ENCODE peak calls at places on chromosomes 6 and 20, in four cellular contexts. L is GM23338, H is fibroblast of lung, Q is upper lobe of right lung. S is an unnamed sample.

GRCh38 chr20:266604-267562 is 9.4 kb downstream of the DEFB132 start:
- DNase-seq in L (peak), Q (peak), H (peak), S (peak)

GRCh38 chr6:117615981-117616961 is 14.0 kb upstream of the GOPC start:
- DNase-seq in Q (no peak), H (peak), L (peak), S (no peak)

GRCh38 chr6:29696147-29697129 is 15.5 kb upstream of the ZFP57 start:
- DNase-seq in Q (no peak), H (no peak), L (peak), S (no peak)

GRCh38 chr20:29740601-29740950 is 1516.9 kb upstream of the DEFB115 start:
- DNase-seq in L (no peak), Q (peak), H (no peak), S (no peak)

GRCh38 chr20:58431134-58431533 is 42.1 kb downstream of the VAPB start:
- DNase-seq in H (peak), Q (no peak), L (no peak), S (no peak)

GRCh38 chr20:43293068-43293786 is 103.5 kb upstream of the PTPRT start:
- DNase-seq in H (no peak), Q (no peak), L (no peak), S (no peak)

GRCh38 chr20:32018269-32019155 is 8.3 kb downstream of the CCM2L start:
- DNase-seq in L (peak), H (no peak), Q (peak), S (no peak)

GRCh38 chr6:168675933-168676551 is 235.1 kb downstream of the SMOC2 start:
- DNase-seq in Q (peak), L (no peak), H (no peak), S (peak)

GRCh38 chr6:145077382-145077781 is 657.9 kb downstream of the EPM2A start:
- DNase-seq in L (no peak), H (no peak), Q (no peak), S (no peak)

GRCh38 chr6:146149770-146150169 is 120.9 kb downstream of the GRM1 start:
- DNase-seq in L (peak), Q (no peak), H (no peak), S (no peak)

GRCh38 chr6:13688692-13689196 is 22.9 kb downstream of the RANBP9 start:
- DNase-seq in Q (no peak), H (no peak), L (no peak), S (no peak)

GRCh38 chr6:123014835-123015234 is 18.8 kb downstream of the CLVS2 start:
- DNase-seq in Q (no peak), L (no peak), H (no peak), S (no peak)

GRCh38 chr6:63465750-63466149 is 106.5 kb upstream of the LOC128125822 start:
- DNase-seq in Q (no peak), L (no peak), H (no peak), S (no peak)

GRCh38 chr20:60314727-60315126 is 356.5 kb downstream of the CDH26 start:
- DNase-seq in L (no peak), H (no peak), Q (no peak), S (no peak)

GRCh38 chr6:33018904-33019303 is 9.5 kb upstream of the HLA-DOA start:
- DNase-seq in Q (peak), H (no peak), L (peak), S (no peak)

GRCh38 chr6:100538086-100538485 is 73.4 kb upstream of the SIM1 start:
- DNase-seq in H (peak), Q (no peak), L (no peak), S (no peak)

GRCh38 chr6:20946037-20946436 is 411.8 kb downstream of the CDKAL1 start:
- DNase-seq in H (peak), Q (no peak), L (peak), S (no peak)

GRCh38 chr20:19047951-19048296 is 164.5 kb upstream of the SLC24A3 start:
- DNase-seq in H (no peak), Q (no peak), L (no peak), S (no peak)

GRCh38 chr20:45347936-45348809 is at the start of gene SDC4:
- DNase-seq in L (peak), Q (peak), H (peak), S (no peak)

GRCh38 chr6:16239798-16240123 is 1.4 kb downstream of the GMPR start:
- DNase-seq in Q (no peak), H (peak), L (peak), S (no peak)

GRCh38 chr6:14964486-14964885 is 281.4 kb upstream of the JARID2 start:
- DNase-seq in Q (no peak), L (peak), H (no peak), S (no peak)

GRCh38 chr6:163943647-163944395 is 529.3 kb downstream of the QKI start:
- DNase-seq in H (peak), Q (no peak), L (peak), S (no peak)

GRCh38 chr6:49030621-49031020 is 432.4 kb downstream of the MMUT start:
- DNase-seq in Q (no peak), H (peak), L (no peak), S (no peak)

GRCh38 chr20:19908586-19908985 is 108.6 kb upstream of the NAA20 start:
- DNase-seq in Q (no peak), H (no peak), L (no peak), S (no peak)

GRCh38 chr6:15341311-15341710 is 95.4 kb downstream of the JARID2 start:
- DNase-seq in H (peak), L (no peak), Q (no peak), S (no peak)

GRCh38 chr6:109483744-109484075 is 691 bp upstream of the ZBTB24 start:
- DNase-seq in L (no peak), H (no peak), Q (no peak), S (no peak)

GRCh38 chr20:10316582-10316981 is 98.0 kb downstream of the SNAP25 start:
- DNase-seq in L (peak), H (no peak), Q (no peak), S (no peak)

GRCh38 chr6:34095136-34095505 is 50.8 kb downstream of the GRM4 start:
- DNase-seq in H (no peak), L (no peak), Q (no peak), S (no peak)

GRCh38 chr6:110063864-110064263 is 85.8 kb downstream of the GPR6 start:
- DNase-seq in Q (no peak), L (no peak), H (no peak), S (no peak)

GRCh38 chr6:31510007-31510406 is 12.1 kb downstream of the MICB start:
- DNase-seq in H (no peak), Q (no peak), L (no peak), S (peak)

GRCh38 chr6:21749754-21750153 is 156.2 kb downstream of the SOX4 start:
- DNase-seq in Q (no peak), H (no peak), L (no peak), S (no peak)

GRCh38 chr6:143609501-143609900 is 68.3 kb upstream of the PHACTR2 start:
- DNase-seq in L (no peak), H (peak), Q (no peak), S (no peak)

GRCh38 chr6:25427549-25427948 is 148.4 kb downstream of the CARMIL1 start:
- DNase-seq in H (peak), L (no peak), Q (no peak), S (no peak)

GRCh38 chr6:3023663-3024483 is 24.2 kb downstream of the NQO2 start:
- DNase-seq in L (peak), Q (peak), H (peak), S (peak)

GRCh38 chr6:169269180-169270076 is 15.8 kb upstream of the THBS2 start:
- DNase-seq in H (peak), Q (no peak), L (no peak), S (no peak)

GRCh38 chr6:130020106-130020851 is 1.9 kb downstream of the L3MBTL3 start:
- DNase-seq in L (peak), H (no peak), Q (peak), S (no peak)

GRCh38 chr20:62516345-62516744 is 40.5 kb upstream of the GATA5 start:
- DNase-seq in Q (no peak), L (peak), H (no peak), S (no peak)
- TF ChIP-seq CTCF in Q (no peak), L (peak), H (no peak), S (no peak)

GRCh38 chr6:125217369-125217768 is 63.8 kb downstream of the TPD52L1 start:
- DNase-seq in Q (no peak), L (no peak), H (no peak), S (no peak)
- TF ChIP-seq CTCF in Q (no peak), L (no peak), H (no peak), S (no peak)

DNA sequence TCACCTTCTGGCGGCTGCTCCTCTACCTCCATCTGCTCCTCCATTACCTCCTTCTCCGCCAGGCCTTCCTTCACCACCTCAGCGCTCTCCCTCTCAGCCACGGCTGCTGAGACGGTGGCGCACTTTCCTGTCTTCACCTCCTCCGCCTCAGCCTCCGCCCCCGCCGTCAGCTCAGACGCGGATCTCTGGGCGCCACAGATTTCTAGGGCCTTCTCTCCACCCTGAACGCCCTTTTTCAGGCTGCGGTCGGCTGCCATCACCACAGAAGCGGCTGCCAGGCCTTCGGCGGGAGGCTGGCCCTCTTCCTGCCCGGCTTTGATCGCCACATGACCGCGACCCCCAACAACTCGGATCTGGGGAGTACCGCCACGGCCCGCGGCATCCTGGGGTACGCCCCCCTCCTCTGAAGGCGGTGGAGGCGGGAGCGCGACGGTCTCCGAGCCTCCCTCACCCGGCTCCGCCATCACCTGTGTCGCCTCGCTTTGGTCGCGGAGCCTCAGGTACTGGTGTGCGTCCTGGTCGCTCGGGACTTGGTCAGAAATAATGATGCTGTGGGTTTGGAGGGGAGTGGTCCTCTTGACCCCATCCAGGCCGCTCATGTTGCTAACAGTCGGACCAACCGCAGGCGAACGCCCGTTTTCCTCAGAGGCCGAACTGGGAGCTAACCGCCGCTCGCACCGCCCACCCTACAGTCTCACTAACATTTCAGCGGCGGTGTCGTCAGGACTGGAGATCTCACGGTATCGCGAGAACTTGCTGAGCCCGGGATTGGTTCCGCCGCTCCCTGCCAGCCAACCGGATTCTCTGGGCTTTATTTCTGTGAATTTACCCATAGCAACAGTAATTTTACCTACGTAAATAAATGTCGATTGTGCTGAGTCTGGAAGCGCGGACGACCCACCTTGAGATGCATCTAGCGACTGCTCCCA is at the start of gene TSPYL1:
- DNase-seq in H (peak), Q (peak), L (peak), S (peak)
- TF ChIP-seq CTCF in H (no peak), Q (no peak), L (peak), S (no peak)

GRCh38 chr20:2093200-2093781 is 8.3 kb upstream of the STK35 start:
- DNase-seq in H (no peak), L (peak), Q (no peak), S (no peak)
- TF ChIP-seq CTCF in H (peak), L (peak), Q (peak), S (peak)

DNA sequence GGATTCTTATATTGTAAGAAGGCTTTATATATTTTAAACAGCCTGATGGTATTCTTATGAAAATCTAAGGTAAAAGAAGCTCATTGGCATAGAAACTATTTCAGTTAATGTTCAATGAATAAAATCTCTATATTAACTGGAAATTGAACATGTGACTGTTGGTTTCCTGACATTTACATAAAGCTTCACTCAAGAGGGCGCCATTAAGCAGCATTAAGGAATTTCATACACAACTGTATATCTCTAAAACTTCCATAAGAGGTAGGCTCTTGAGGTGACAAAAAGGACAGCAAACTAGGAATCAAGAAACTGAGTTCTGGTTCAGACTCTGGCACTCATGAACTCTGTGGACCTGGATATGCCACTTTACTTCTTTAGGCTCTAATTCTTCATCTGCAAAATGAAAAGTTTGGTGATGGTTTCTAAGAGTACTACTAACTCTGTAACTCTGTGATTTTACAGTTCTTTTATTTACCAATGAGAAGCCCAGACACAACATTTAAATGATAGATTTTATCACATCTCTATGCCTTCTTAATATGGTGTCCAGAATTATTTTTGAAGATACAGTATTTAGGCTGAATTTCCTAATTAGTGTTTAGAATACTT is 147.5 kb downstream of the FLRT3 start:
- DNase-seq in Q (no peak), H (peak), L (peak), S (no peak)
- TF ChIP-seq CTCF in Q (peak), H (peak), L (peak), S (peak)

GRCh38 chr6:43129434-43130194 is 41.5 kb upstream of the SRF start:
- DNase-seq in L (peak), H (peak), Q (no peak), S (no peak)
- TF ChIP-seq CTCF in L (peak), H (peak), Q (peak), S (peak)

S was measured in osteocyte.